ENCODE peak calls at places on chromosomes 4 and X, in four cellular contexts. W is K562, V is H1, A is GM12878. M is an unnamed sample.
A peak's percentile ranks its signal among the peaks of the same experiment; 100 is the strongest.

GRCh38 chr4:10157478-10158354 is 41.1 kb upstream of the WDR1 start:
- DNase-seq in W (peak; percentile 79), V (peak; percentile 39), A (peak; percentile 9), M (peak; percentile 55)

GRCh38 chr4:86788826-86789225 is 60.4 kb downstream of the SLC10A6 start:
- DNase-seq in W (no peak), V (no peak), A (no peak), M (no peak)

GRCh38 chrX:103240155-103240554 is 14.8 kb downstream of the TCEAL8 start:
- DNase-seq in A (no peak), V (no peak), W (no peak), M (no peak)

GRCh38 chr4:71070015-71070414 is 76.6 kb downstream of the DCK start:
- DNase-seq in W (no peak), A (no peak), V (no peak), M (no peak)

GRCh38 chr4:10106421-10107039 is 10.1 kb downstream of the WDR1 start:
- DNase-seq in W (no peak), A (no peak), V (no peak), M (no peak)

GRCh38 chrX:105533951-105534350 is 288.4 kb upstream of the NRK start:
- DNase-seq in A (no peak), V (no peak), W (no peak), M (no peak)

GRCh38 chr4:27181672-27182071 is 321.0 kb downstream of the STIM2 start:
- DNase-seq in V (no peak), A (no peak), W (no peak), M (no peak)

GRCh38 chr4:140305053-140305452 is 68.4 kb upstream of the SCOC start:
- DNase-seq in V (no peak), A (no peak), W (no peak), M (no peak)

GRCh38 chr4:103998752-103999151 is 279.0 kb upstream of the TACR3 start:
- DNase-seq in A (no peak), V (no peak), W (no peak), M (no peak)

GRCh38 chrX:19373034-19373891 is 29.5 kb downstream of the PDHA1 start:
- DNase-seq in A (no peak), W (no peak), V (no peak), M (no peak)

GRCh38 chrX:24229400-24229879 is 79.9 kb downstream of the ZFX start:
- DNase-seq in W (no peak), A (no peak), V (no peak), M (no peak)

GRCh38 chr4:101515099-101515498 is 167.8 kb upstream of the PPP3CA start:
- DNase-seq in A (no peak), W (no peak), V (no peak), M (no peak)

GRCh38 chr4:70463335-70463734 is 8.7 kb upstream of the MUC7 start:
- DNase-seq in A (no peak), W (no peak), V (no peak), M (no peak)

GRCh38 chr4:94545296-94545695 is 93.6 kb downstream of the PDLIM5 start:
- DNase-seq in W (no peak), A (no peak), V (no peak), M (peak; percentile 71)

GRCh38 chr4:59945716-59946115 is 1254.4 kb upstream of the ADGRL3 start:
- DNase-seq in A (no peak), W (no peak), V (no peak), M (no peak)

GRCh38 chrX:14027511-14028019 is 2.1 kb downstream of the GEMIN8 start:
- DNase-seq in V (no peak), W (no peak), A (peak; percentile 63), M (peak; percentile 1)

GRCh38 chrX:53556868-53557267 is 122.7 kb upstream of the HSD17B10 start:
- DNase-seq in V (no peak), W (no peak), A (no peak), M (no peak)

GRCh38 chrX:148592595-148592994 is 92.2 kb downstream of the AFF2 start:
- DNase-seq in W (no peak), A (no peak), V (no peak), M (no peak)

GRCh38 chr4:73538162-73538561 is 56.6 kb downstream of the AFM start:
- DNase-seq in V (no peak), W (no peak), A (peak; percentile 20), M (no peak)

GRCh38 chrX:51496501-51497291 is at the start of gene NUDT11:
- DNase-seq in V (no peak), W (peak; percentile 41), A (no peak), M (no peak)

GRCh38 chrX:76148753-76149152 is 24.1 kb upstream of the PBDC1 start:
- DNase-seq in W (no peak), V (no peak), A (peak; percentile 45), M (peak; percentile 17)

GRCh38 chr4:90240333-90240732 is 113.1 kb downstream of the CCSER1 start:
- DNase-seq in V (no peak), A (no peak), W (no peak), M (no peak)

GRCh38 chr4:145279122-145279960 is 99.0 kb upstream of the OTUD4 start:
- DNase-seq in V (no peak), A (no peak), W (no peak), M (no peak)

GRCh38 chr4:100198061-100198460 is 7.8 kb upstream of the DDIT4L start:
- DNase-seq in W (no peak), A (no peak), V (no peak), M (no peak)

GRCh38 chr4:155972098-155972497 is 18.4 kb upstream of the CTSO start:
- DNase-seq in A (peak; percentile 8), W (no peak), V (no peak), M (no peak)

GRCh38 chrX:22220941-22221340 is 51.8 kb upstream of the CBLL2 start:
- DNase-seq in A (no peak), W (no peak), V (no peak), M (no peak)

DNA sequence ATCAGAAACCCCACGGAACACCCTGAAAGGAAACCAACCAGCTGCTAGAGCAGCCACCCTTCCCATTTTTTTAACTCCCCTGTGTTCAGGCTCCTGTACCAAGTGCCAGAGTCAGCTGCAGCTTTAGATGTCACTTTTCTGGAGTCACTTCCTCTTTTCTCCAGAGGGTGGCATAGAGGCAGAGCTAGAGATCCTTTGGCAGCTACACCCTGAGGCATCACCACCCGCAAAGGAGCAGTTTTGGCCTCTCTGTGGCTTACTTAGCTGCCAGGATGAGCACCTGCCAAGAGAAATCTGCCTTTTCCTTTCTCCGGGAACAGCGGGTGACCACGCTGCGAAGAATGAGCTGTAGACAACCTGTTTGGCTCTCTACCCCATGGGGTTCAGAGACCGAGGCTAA is 58.0 kb upstream of the CHRDL1 start:
- DNase-seq in V (no peak), A (no peak), W (no peak), M (no peak)
- TF ChIP-seq CREB1 in V (no peak), A (no peak), W (no peak), M (no peak)

DNA sequence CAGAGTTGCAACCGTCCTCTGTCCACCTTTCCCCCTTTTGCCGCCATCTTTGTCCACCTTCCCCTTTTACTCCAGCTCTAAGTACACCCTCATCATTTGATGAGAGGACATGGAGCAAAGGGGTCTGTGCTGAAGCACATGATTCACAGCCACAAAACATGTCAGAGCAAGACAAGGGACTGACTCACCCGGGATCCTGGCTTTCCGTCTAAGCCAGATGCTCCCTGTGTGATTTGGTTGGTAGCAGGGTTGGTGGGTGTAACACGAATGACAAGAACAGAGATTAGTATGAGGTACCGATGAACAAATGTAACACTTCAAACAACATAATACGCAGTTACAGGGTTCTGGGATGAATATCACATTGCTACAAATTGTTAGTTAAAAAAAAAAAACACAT is 71.3 kb upstream of the ETNPPL start:
- DNase-seq in W (no peak), A (no peak), V (no peak), M (no peak)
- TF ChIP-seq RFX5 in W (no peak), A (no peak), V (no peak), M (no peak)

GRCh38 chrX:130728208-130728607 is 174.8 kb downstream of the ENOX2 start:
- DNase-seq in W (no peak), A (no peak), V (no peak), M (no peak)
- TF ChIP-seq GABPA in W (no peak), A (no peak), V (no peak), M (no peak)

GRCh38 chr4:17327587-17327986 is 184.3 kb downstream of the QDPR start:
- DNase-seq in A (no peak), W (no peak), V (no peak), M (no peak)
- TF ChIP-seq CREB1 in A (no peak), W (no peak), V (no peak), M (no peak)

GRCh38 chrX:56857042-56857441 is 128.0 kb downstream of the NBDY start:
- DNase-seq in A (no peak), W (no peak), V (no peak), M (no peak)

GRCh38 chrX:56853436-56853835 is 124.4 kb downstream of the NBDY start:
- DNase-seq in A (no peak), V (no peak), W (no peak), M (no peak)
- TF ChIP-seq RFX5 in A (no peak), V (no peak), W (no peak), M (no peak)

DNA sequence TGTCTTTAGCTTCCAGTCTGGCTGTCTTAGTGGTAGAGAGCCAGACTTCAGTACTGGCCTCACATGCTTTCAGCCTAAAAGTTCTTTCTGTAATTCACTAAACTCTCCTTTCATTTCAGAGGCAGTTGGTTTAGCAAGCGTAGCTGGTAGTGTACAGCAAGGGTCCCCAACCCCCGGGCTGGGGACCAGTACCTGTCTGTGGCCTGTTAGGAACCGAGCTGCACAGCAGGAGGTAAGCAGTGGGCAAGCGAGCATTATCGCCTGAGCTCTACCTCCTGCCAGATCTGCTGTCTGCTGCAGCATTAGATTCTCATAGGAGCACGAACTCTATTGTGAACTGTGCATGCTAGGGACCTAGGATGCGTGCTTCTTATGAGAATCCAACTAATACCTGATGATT is 72.0 kb downstream of the QRFPR start:
- DNase-seq in W (no peak), V (no peak), A (no peak), M (no peak)
- TF ChIP-seq GABPA in W (no peak), V (no peak), A (no peak), M (no peak)